ENCODE peak calls at places on chromosomes 4 and X, in eight cellular contexts. H is PC-3, K is HCT116, B is GM23248, O is hepatocyte, S is OCI-LY7, W is neural progenitor cell, G is SK-N-SH. P is an unnamed sample.

GRCh38 chr4:53573696-53574095 is 17.6 kb downstream of the LNX1 start:
- DNase-seq in B (no peak), K (no peak), O (no peak), G (no peak), S (no peak), H (no peak), W (no peak), P (no peak)

GRCh38 chr4:2417196-2417764 is 1.2 kb downstream of the ZFYVE28 start:
- DNase-seq in B (peak; percentile 45), S (no peak), O (peak; percentile 54), H (no peak), K (no peak), G (peak; percentile 78), W (peak; percentile 75), P (peak; percentile 62)

GRCh38 chr4:6257243-6258025 is 12.2 kb upstream of the WFS1 start:
- DNase-seq in W (peak; percentile 34), G (no peak), B (no peak), K (no peak), H (no peak), S (no peak), O (no peak), P (peak; percentile 40)

GRCh38 chr4:130293692-130294091 is 1197.7 kb downstream of the C4orf33 start:
- DNase-seq in S (no peak), K (no peak), B (no peak), G (no peak), O (no peak), H (no peak), W (no peak), P (no peak)

GRCh38 chr4:94548571-94548970 is 96.8 kb downstream of the PDLIM5 start:
- DNase-seq in W (peak; percentile 36), O (peak; percentile 47), S (no peak), K (peak; percentile 43), G (no peak), B (peak; percentile 82), H (peak; percentile 86), P (peak; percentile 33)

GRCh38 chr4:148007303-148007702 is 275.4 kb downstream of the ARHGAP10 start:
- DNase-seq in H (peak; percentile 95), S (no peak), K (peak; percentile 72), O (peak; percentile 77), G (no peak), B (peak; percentile 96), W (no peak), P (no peak)

GRCh38 chr4:127870688-127871087 is 10.0 kb upstream of the PLK4 start:
- DNase-seq in K (no peak), B (peak; percentile 72), W (no peak), G (no peak), S (no peak), O (no peak), H (peak; percentile 55), P (no peak)

GRCh38 chrX:1178580-1179057 is 33.8 kb downstream of the CRLF2 start:
- DNase-seq in S (no peak), O (peak; percentile 64), W (peak; percentile 39), G (no peak), H (peak; percentile 40), K (no peak), B (peak; percentile 24), P (peak; percentile 25)

GRCh38 chrX:2484721-2485459 is 15.9 kb downstream of the DHRSX start:
- DNase-seq in K (no peak), W (peak; percentile 34), S (no peak), B (peak; percentile 76), O (no peak), G (no peak), H (no peak), P (peak; percentile 56)

GRCh38 chr4:102354671-102355454 is 9.6 kb upstream of the SLC39A8 start:
- DNase-seq in G (no peak), H (no peak), W (no peak), B (no peak), S (no peak), K (no peak), O (no peak), P (no peak)

GRCh38 chrX:72526534-72527508 is 45.8 kb downstream of the HDAC8 start:
- DNase-seq in G (no peak), O (peak; percentile 5), W (no peak), B (peak; percentile 10), S (no peak), K (no peak), H (no peak), P (no peak)

GRCh38 chr4:36551697-36552214 is 270.3 kb downstream of the DTHD1 start:
- DNase-seq in O (no peak), G (no peak), S (no peak), B (no peak), W (no peak), H (peak; percentile 54), K (peak; percentile 42), P (peak; percentile 51)

GRCh38 chr4:112910109-112910736 is 139.2 kb upstream of the ANK2 start:
- DNase-seq in S (no peak), B (peak; percentile 70), O (peak; percentile 21), K (no peak), H (peak; percentile 9), G (peak; percentile 33), W (peak; percentile 11), P (no peak)

GRCh38 chr4:113049421-113050355 is at the start of gene ANK2:
- DNase-seq in S (no peak), W (peak; percentile 96), H (no peak), K (no peak), G (peak; percentile 54), O (peak; percentile 26), B (peak; percentile 61), P (peak; percentile 95)

GRCh38 chr4:174553828-174554227 is 31.5 kb upstream of the HPGD start:
- DNase-seq in W (no peak), S (no peak), O (no peak), K (no peak), G (no peak), H (peak; percentile 83), B (peak; percentile 88), P (no peak)

GRCh38 chr4:103773691-103774231 is 54.0 kb upstream of the TACR3 start:
- DNase-seq in S (no peak), G (no peak), K (no peak), H (no peak), B (no peak), O (no peak), W (no peak), P (peak; percentile 40)
- TF ChIP-seq EZH2phosphoT487 in S (no peak), G (no peak), K (no peak), H (no peak), B (no peak), O (no peak), W (no peak), P (no peak)

GRCh38 chr4:159305129-159305528 is 202.2 kb downstream of the RAPGEF2 start:
- DNase-seq in H (no peak), B (no peak), S (no peak), O (no peak), K (no peak), W (no peak), G (no peak), P (no peak)
- TF ChIP-seq EZH2phosphoT487 in H (no peak), B (no peak), S (no peak), O (no peak), K (no peak), W (no peak), G (no peak), P (no peak)

DNA sequence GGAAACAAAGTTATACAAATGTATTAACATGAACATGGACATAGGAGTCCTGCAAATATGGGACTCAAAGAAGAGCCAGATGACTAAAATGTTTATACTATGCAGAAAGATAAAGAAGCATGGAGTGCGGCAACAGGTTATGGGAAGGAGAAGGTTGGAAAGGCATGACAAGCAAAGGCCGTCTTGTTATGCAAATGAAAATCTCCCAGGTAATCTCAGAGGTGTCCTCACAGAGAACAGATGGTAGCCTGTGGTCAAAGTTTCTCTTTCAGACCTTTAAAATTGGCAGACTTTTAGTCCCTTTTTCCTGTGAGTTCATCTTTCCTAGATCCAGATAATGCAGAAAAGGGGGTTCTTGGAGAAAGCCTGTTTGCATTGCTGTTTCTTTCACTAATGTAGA is 116.4 kb upstream of the BEND4 start:
- DNase-seq in O (no peak), B (no peak), G (no peak), H (no peak), W (no peak), K (no peak), S (no peak), P (peak; percentile 54)
- TF ChIP-seq EZH2phosphoT487 in O (no peak), B (no peak), G (no peak), H (no peak), W (no peak), K (no peak), S (no peak), P (no peak)

DNA sequence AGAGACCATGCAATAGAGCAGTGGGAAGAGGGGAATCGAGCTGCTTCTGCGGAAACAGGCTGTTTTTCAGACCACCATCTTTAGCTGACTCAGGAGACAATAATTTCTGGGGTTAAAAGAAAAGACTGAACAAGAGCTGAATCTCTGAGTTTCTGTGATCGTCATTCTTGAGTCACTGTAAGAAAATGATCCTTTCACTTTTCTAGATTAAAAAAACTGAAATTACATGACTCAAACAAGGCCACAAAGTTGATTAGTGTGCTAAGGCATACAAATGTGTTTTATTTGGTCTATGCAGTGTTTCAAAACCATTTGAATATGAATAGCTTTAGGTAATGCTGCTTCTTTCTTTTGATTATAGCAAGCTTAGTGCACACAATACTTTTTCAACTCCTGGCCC is 194.4 kb upstream of the RPL34 start:
- DNase-seq in S (no peak), O (no peak), K (no peak), G (no peak), B (peak; percentile 77), H (peak; percentile 41), W (no peak), P (no peak)
- TF ChIP-seq EZH2phosphoT487 in S (no peak), O (no peak), K (no peak), G (no peak), B (no peak), H (no peak), W (no peak), P (no peak)

DNA sequence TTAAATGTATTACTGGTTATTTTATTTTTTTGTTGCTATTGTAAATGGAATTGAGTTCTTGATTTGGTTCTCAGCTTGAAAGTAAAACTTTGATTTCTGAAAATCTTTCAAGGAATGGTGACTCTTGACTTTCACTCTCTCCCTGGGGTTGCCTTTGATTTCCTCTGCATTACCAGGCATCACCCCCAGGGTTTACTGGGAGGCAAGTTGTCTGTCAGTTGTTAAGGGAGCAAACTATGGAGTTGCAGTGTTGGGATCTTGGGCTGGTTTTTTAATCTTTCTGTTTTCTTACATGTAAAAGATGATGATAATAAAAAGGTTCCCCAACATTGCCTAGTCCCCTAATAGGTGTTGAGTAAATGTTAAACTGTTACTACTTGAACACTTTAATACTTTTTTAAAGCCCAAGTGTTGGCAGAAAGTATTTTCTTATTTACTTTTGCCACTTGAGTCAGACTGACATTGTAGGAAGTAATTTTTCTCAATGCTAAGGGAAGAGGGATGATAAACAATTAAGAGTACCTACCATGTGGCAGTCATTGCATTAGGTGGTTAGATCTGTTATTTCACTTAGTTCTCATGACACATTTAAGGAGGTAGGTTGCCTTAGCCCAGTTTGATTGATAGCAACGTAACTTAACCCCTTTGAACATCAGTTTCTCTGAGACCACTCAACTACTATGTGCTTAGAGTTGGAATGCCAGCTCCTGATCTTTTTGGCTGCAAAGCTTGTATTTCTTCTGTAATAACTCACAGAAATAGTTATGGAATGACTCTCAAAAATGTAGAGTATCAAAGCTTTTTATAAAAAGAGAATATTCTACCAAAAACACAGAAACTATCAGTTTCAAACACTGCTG is 67.1 kb downstream of the DCLK2 start:
- DNase-seq in B (peak; percentile 20), O (no peak), W (no peak), G (no peak), H (peak; percentile 37), S (no peak), K (no peak), P (peak; percentile 60)
- TF ChIP-seq EZH2phosphoT487 in B (no peak), O (no peak), W (no peak), G (no peak), H (no peak), S (no peak), K (no peak), P (no peak)

P was measured in GM23338.